ENCODE peak calls at places on chromosomes 5 and 9, in four cellular contexts. X, A, L and D are unnamed samples.

GRCh38 chr5:14871573-14872069 is at the start of gene ANKH:
- DNase-seq in X (no peak), A (peak), L (peak), D (peak)

GRCh38 chr5:127400946-127401670 is 110.5 kb downstream of the MEGF10 start:
- DNase-seq in L (no peak), X (no peak), A (no peak), D (no peak)

GRCh38 chr9:108671794-108672193 is 184.0 kb downstream of the ACTL7B start:
- DNase-seq in A (no peak), X (no peak), L (no peak), D (no peak)

GRCh38 chr9:31119882-31120481 is 1264.5 kb upstream of the ACO1 start:
- DNase-seq in A (peak), X (no peak), L (no peak), D (peak)

GRCh38 chr5:573976-574375 is 38.2 kb upstream of the CEP72 start:
- DNase-seq in L (no peak), A (no peak), X (no peak), D (no peak)

GRCh38 chr9:85662558-85662957 is 79.2 kb downstream of the AGTPBP1 start:
- DNase-seq in L (no peak), A (no peak), X (no peak), D (no peak)

GRCh38 chr5:74367931-74368330 is 272.6 kb downstream of the ENC1 start:
- DNase-seq in L (no peak), A (no peak), X (no peak), D (no peak)

GRCh38 chr9:71929791-71930440 is 18.5 kb downstream of the C9orf85 start:
- DNase-seq in X (no peak), L (no peak), A (no peak), D (no peak)

GRCh38 chr9:35488019-35488418 is 1.9 kb upstream of the RUSC2 start:
- DNase-seq in L (no peak), X (no peak), A (no peak), D (no peak)